ENCODE peak calls at places on chromosomes 12 and 14, in six cellular contexts. One of them, this sample, is unnamed.

GRCh38 chr12:20440408-20440807 is 72.1 kb downstream of the PDE3A start:
- DNase-seq in activated CD4-positive, alpha-beta memory T cell treated with anti-CD3 and anti-CD28 coated beads, Interleukin-2, amount 10 ng/mL, durations not matched to agents 7 days and 5 days: no peak
- DNase-seq in WTC11: no peak
- DNase-seq in non-pigmented ciliary epithelial cell: no peak
- DNase-seq in stimulated activated CD4-positive, alpha-beta T cell treated with anti-CD3 and anti-CD28 coated beads, Interleukin-1b, Interleukin-23, amount 100 ng/mL, for 48 hours: no peak
- DNase-seq in SW480: no peak
- DNase-seq in this sample: no peak

GRCh38 chr12:49797452-49797782 is 30.8 kb downstream of the NCKAP5L start:
- DNase-seq in activated CD4-positive, alpha-beta memory T cell treated with anti-CD3 and anti-CD28 coated beads, Interleukin-2, amount 10 ng/mL, durations not matched to agents 7 days and 5 days: no peak
- DNase-seq in WTC11: no peak
- DNase-seq in non-pigmented ciliary epithelial cell: no peak
- DNase-seq in stimulated activated CD4-positive, alpha-beta T cell treated with anti-CD3 and anti-CD28 coated beads, Interleukin-1b, Interleukin-23, amount 100 ng/mL, for 48 hours: no peak
- DNase-seq in SW480: no peak
- DNase-seq in this sample: no peak

GRCh38 chr14:50109342-50109741 is 7.0 kb downstream of the VCPKMT start:
- DNase-seq in activated CD4-positive, alpha-beta memory T cell treated with anti-CD3 and anti-CD28 coated beads, Interleukin-2, amount 10 ng/mL, durations not matched to agents 7 days and 5 days: no peak
- DNase-seq in WTC11: no peak
- DNase-seq in non-pigmented ciliary epithelial cell: no peak
- DNase-seq in stimulated activated CD4-positive, alpha-beta T cell treated with anti-CD3 and anti-CD28 coated beads, Interleukin-1b, Interleukin-23, amount 100 ng/mL, for 48 hours: no peak
- DNase-seq in SW480: peak; percentile 13
- DNase-seq in this sample: peak; percentile 29

GRCh38 chr12:23084236-23084995 is 459.4 kb downstream of the ETNK1 start:
- DNase-seq in activated CD4-positive, alpha-beta memory T cell treated with anti-CD3 and anti-CD28 coated beads, Interleukin-2, amount 10 ng/mL, durations not matched to agents 7 days and 5 days: no peak
- DNase-seq in WTC11: no peak
- DNase-seq in non-pigmented ciliary epithelial cell: peak; percentile 77
- DNase-seq in stimulated activated CD4-positive, alpha-beta T cell treated with anti-CD3 and anti-CD28 coated beads, Interleukin-1b, Interleukin-23, amount 100 ng/mL, for 48 hours: no peak
- DNase-seq in SW480: no peak
- DNase-seq in this sample: peak; percentile 38

GRCh38 chr12:55728185-55728931 is 451 bp downstream of the CD63 start:
- DNase-seq in activated CD4-positive, alpha-beta memory T cell treated with anti-CD3 and anti-CD28 coated beads, Interleukin-2, amount 10 ng/mL, durations not matched to agents 7 days and 5 days: peak; percentile 37
- DNase-seq in WTC11: peak; percentile 34
- DNase-seq in non-pigmented ciliary epithelial cell: no peak
- DNase-seq in stimulated activated CD4-positive, alpha-beta T cell treated with anti-CD3 and anti-CD28 coated beads, Interleukin-1b, Interleukin-23, amount 100 ng/mL, for 48 hours: no peak
- DNase-seq in SW480: peak; percentile 62
- DNase-seq in this sample: peak; percentile 87

GRCh38 chr14:92980866-92981265 is 57.9 kb downstream of the CHGA start:
- DNase-seq in activated CD4-positive, alpha-beta memory T cell treated with anti-CD3 and anti-CD28 coated beads, Interleukin-2, amount 10 ng/mL, durations not matched to agents 7 days and 5 days: no peak
- DNase-seq in WTC11: no peak
- DNase-seq in non-pigmented ciliary epithelial cell: no peak
- DNase-seq in stimulated activated CD4-positive, alpha-beta T cell treated with anti-CD3 and anti-CD28 coated beads, Interleukin-1b, Interleukin-23, amount 100 ng/mL, for 48 hours: no peak
- DNase-seq in SW480: no peak
- DNase-seq in this sample: no peak

GRCh38 chr14:94392510-94392935 is 4.1 kb upstream of the SERPINA1 start:
- DNase-seq in activated CD4-positive, alpha-beta memory T cell treated with anti-CD3 and anti-CD28 coated beads, Interleukin-2, amount 10 ng/mL, durations not matched to agents 7 days and 5 days: peak; percentile 29
- DNase-seq in WTC11: no peak
- DNase-seq in non-pigmented ciliary epithelial cell: no peak
- DNase-seq in stimulated activated CD4-positive, alpha-beta T cell treated with anti-CD3 and anti-CD28 coated beads, Interleukin-1b, Interleukin-23, amount 100 ng/mL, for 48 hours: peak; percentile 67
- DNase-seq in SW480: no peak
- DNase-seq in this sample: peak; percentile 23

GRCh38 chr12:12736759-12737676 is 19.9 kb downstream of the CDKN1B start:
- DNase-seq in activated CD4-positive, alpha-beta memory T cell treated with anti-CD3 and anti-CD28 coated beads, Interleukin-2, amount 10 ng/mL, durations not matched to agents 7 days and 5 days: peak; percentile 77
- DNase-seq in WTC11: no peak
- DNase-seq in non-pigmented ciliary epithelial cell: no peak
- DNase-seq in stimulated activated CD4-positive, alpha-beta T cell treated with anti-CD3 and anti-CD28 coated beads, Interleukin-1b, Interleukin-23, amount 100 ng/mL, for 48 hours: peak; percentile 44
- DNase-seq in SW480: peak; percentile 75
- DNase-seq in this sample: peak; percentile 57

GRCh38 chr12:113962733-113963132 is 3.4 kb downstream of the RBM19 start:
- DNase-seq in activated CD4-positive, alpha-beta memory T cell treated with anti-CD3 and anti-CD28 coated beads, Interleukin-2, amount 10 ng/mL, durations not matched to agents 7 days and 5 days: no peak
- DNase-seq in WTC11: no peak
- DNase-seq in non-pigmented ciliary epithelial cell: no peak
- DNase-seq in stimulated activated CD4-positive, alpha-beta T cell treated with anti-CD3 and anti-CD28 coated beads, Interleukin-1b, Interleukin-23, amount 100 ng/mL, for 48 hours: no peak
- DNase-seq in SW480: no peak
- DNase-seq in this sample: no peak

GRCh38 chr14:61218765-61219164 is 62.4 kb downstream of the TMEM30B start:
- DNase-seq in activated CD4-positive, alpha-beta memory T cell treated with anti-CD3 and anti-CD28 coated beads, Interleukin-2, amount 10 ng/mL, durations not matched to agents 7 days and 5 days: no peak
- DNase-seq in WTC11: no peak
- DNase-seq in non-pigmented ciliary epithelial cell: no peak
- DNase-seq in stimulated activated CD4-positive, alpha-beta T cell treated with anti-CD3 and anti-CD28 coated beads, Interleukin-1b, Interleukin-23, amount 100 ng/mL, for 48 hours: no peak
- DNase-seq in SW480: no peak
- DNase-seq in this sample: peak; percentile 14

GRCh38 chr12:92098594-92099370 is 46.9 kb downstream of the BTG1 start:
- DNase-seq in activated CD4-positive, alpha-beta memory T cell treated with anti-CD3 and anti-CD28 coated beads, Interleukin-2, amount 10 ng/mL, durations not matched to agents 7 days and 5 days: no peak
- DNase-seq in WTC11: no peak
- DNase-seq in non-pigmented ciliary epithelial cell: no peak
- DNase-seq in stimulated activated CD4-positive, alpha-beta T cell treated with anti-CD3 and anti-CD28 coated beads, Interleukin-1b, Interleukin-23, amount 100 ng/mL, for 48 hours: no peak
- DNase-seq in SW480: no peak
- DNase-seq in this sample: no peak

This sample was measured in hepatocyte.